ENCODE peak calls at places on chromosomes 11 and 22, in five cellular contexts. M, Z, O, S and B are unnamed samples.

GRCh38 chr11:12675951-12676711 is 1.9 kb downstream of the TEAD1 start:
- DNase-seq in M (no peak), Z (no peak), O (no peak), S (no peak), B (no peak)

GRCh38 chr22:26435327-26436093 is 6.5 kb downstream of the ASPHD2 start:
- DNase-seq in M (no peak), Z (no peak), O (no peak), S (no peak), B (no peak)

GRCh38 chr11:45852018-45852711 is 4.9 kb downstream of the CRY2 start:
- DNase-seq in M (no peak), Z (no peak), O (no peak), S (no peak), B (no peak)

GRCh38 chr11:46285594-46286033 is 8.2 kb downstream of the CREB3L1 start:
- DNase-seq in M (no peak), Z (no peak), O (no peak), S (no peak), B (no peak)

GRCh38 chr11:33690290-33691050 is 10.2 kb downstream of the C11orf91 start:
- DNase-seq in M (peak; percentile 81), Z (no peak), O (no peak), S (no peak), B (peak; percentile 51)

GRCh38 chr11:121351089-121351488 is 58.5 kb downstream of the SC5D start:
- DNase-seq in M (no peak), Z (no peak), O (no peak), S (no peak), B (no peak)

GRCh38 chr22:27990879-27991278 is 71.8 kb upstream of the PITPNB start:
- DNase-seq in M (peak; percentile 32), Z (no peak), O (peak; percentile 83), S (no peak), B (peak; percentile 35)

GRCh38 chr11:1752907-1753425 is 2.6 kb upstream of the IFITM10 start:
- DNase-seq in M (no peak), Z (no peak), O (no peak), S (no peak), B (no peak)

GRCh38 chr11:13207665-13208594 is 69.7 kb upstream of the BMAL1 start:
- DNase-seq in M (no peak), Z (no peak), O (peak; percentile 54), S (no peak), B (no peak)

GRCh38 chr22:48320671-48321515 is 1506.8 kb downstream of the BRD1 start:
- DNase-seq in M (no peak), Z (no peak), O (no peak), S (no peak), B (no peak)

GRCh38 chr11:111230122-111230465 is 15.4 kb upstream of the POU2AF2 start:
- DNase-seq in M (no peak), Z (no peak), O (no peak), S (no peak), B (no peak)

GRCh38 chr11:102807921-102808320 is 10.0 kb upstream of the MMP1 start:
- DNase-seq in M (peak; percentile 75), Z (no peak), O (peak; percentile 79), S (no peak), B (peak; percentile 43)

GRCh38 chr22:27317156-27317555 is 484.4 kb downstream of the MN1 start:
- DNase-seq in M (no peak), Z (no peak), O (no peak), S (no peak), B (no peak)

GRCh38 chr11:22923561-22923960 is 63.3 kb upstream of the CCDC179 start:
- DNase-seq in M (no peak), Z (no peak), O (no peak), S (no peak), B (no peak)

GRCh38 chr11:3183523-3183922 is 18.4 kb upstream of the OSBPL5 start:
- DNase-seq in M (no peak), Z (no peak), O (no peak), S (no peak), B (no peak)

GRCh38 chr22:31800065-31800464 is 46.2 kb downstream of the DEPDC5 start:
- DNase-seq in M (peak; percentile 39), Z (no peak), O (no peak), S (no peak), B (no peak)

GRCh38 chr22:39359659-39360195 is 9.9 kb downstream of the SYNGR1 start:
- DNase-seq in M (no peak), Z (no peak), O (no peak), S (no peak), B (no peak)

GRCh38 chr11:121892131-121892681 is 223.8 kb downstream of the BLID start:
- DNase-seq in M (no peak), Z (no peak), O (no peak), S (no peak), B (no peak)

GRCh38 chr22:27637604-27638003 is 164.0 kb downstream of the MN1 start:
- DNase-seq in M (no peak), Z (no peak), O (no peak), S (no peak), B (no peak)

GRCh38 chr11:114377612-114378267 is 22.6 kb downstream of the C11orf71 start:
- DNase-seq in M (no peak), Z (no peak), O (no peak), S (no peak), B (no peak)

GRCh38 chr22:31659246-31659645 is 2.8 kb downstream of the PISD start:
- DNase-seq in M (no peak), Z (no peak), O (no peak), S (no peak), B (no peak)

GRCh38 chr11:11313426-11313825 is 39.6 kb downstream of the CSNK2A3 start:
- DNase-seq in M (no peak), Z (no peak), O (no peak), S (no peak), B (no peak)

GRCh38 chr11:132523929-132524328 is 1008.4 kb downstream of the OPCML start:
- DNase-seq in M (no peak), Z (no peak), O (no peak), S (no peak), B (no peak)

GRCh38 chr11:27812341-27812740 is 112.1 kb upstream of the BDNF start:
- DNase-seq in M (no peak), Z (no peak), O (no peak), S (no peak), B (no peak)

GRCh38 chr11:104771782-104772181 is 126.5 kb downstream of the CASP12 start:
- DNase-seq in M (no peak), Z (peak; percentile 24), O (no peak), S (no peak), B (no peak)

GRCh38 chr22:24303007-24303406 is 32.4 kb downstream of the SPECC1L start:
- DNase-seq in M (no peak), Z (no peak), O (no peak), S (no peak), B (no peak)

GRCh38 chr11:128714121-128714520 is 20.2 kb downstream of the FLI1 start:
- DNase-seq in M (no peak), Z (no peak), O (no peak), S (no peak), B (no peak)

GRCh38 chr22:41762980-41763779 is 37.3 kb upstream of the CCDC134 start:
- DNase-seq in M (peak; percentile 28), Z (peak; percentile 22), O (peak; percentile 94), S (no peak), B (no peak)

GRCh38 chr11:128830290-128830813 is 36.7 kb downstream of the KCNJ1 start:
- DNase-seq in M (no peak), Z (no peak), O (no peak), S (no peak), B (no peak)

GRCh38 chr11:110907629-110908028 is 195.4 kb upstream of the ARHGAP20 start:
- DNase-seq in M (no peak), Z (peak; percentile 12), O (no peak), S (no peak), B (peak; percentile 47)

GRCh38 chr11:93591247-93591898 is 48.2 kb upstream of the SMCO4 start:
- DNase-seq in M (peak; percentile 19), Z (no peak), O (no peak), S (no peak), B (no peak)

GRCh38 chr11:82999232-82999631 is 72.5 kb downstream of the RAB30 start:
- DNase-seq in M (no peak), Z (no peak), O (no peak), S (no peak), B (no peak)

GRCh38 chr22:44677299-44678244 is 24.4 kb upstream of the PRR5 start:
- DNase-seq in M (no peak), Z (no peak), O (no peak), S (no peak), B (no peak)

GRCh38 chr11:63920126-63920869 is 3.3 kb upstream of the RCOR2 start:
- DNase-seq in M (no peak), Z (no peak), O (peak; percentile 85), S (no peak), B (peak; percentile 87)

GRCh38 chr11:46695345-46696211 is 4.8 kb downstream of the ARHGAP1 start:
- DNase-seq in M (no peak), Z (no peak), O (no peak), S (no peak), B (no peak)

GRCh38 chr11:68841718-68842426 is at the start of gene CPT1A:
- DNase-seq in M (no peak), Z (peak; percentile 78), O (peak; percentile 78), S (no peak), B (peak; percentile 86)
- TF ChIP-seq POLR2AphosphoS5 in M (no peak), Z (no peak), O (no peak), S (no peak), B (peak; percentile 38)

GRCh38 chr11:67997460-67997921 is 6.4 kb downstream of the UNC93B1 start:
- DNase-seq in M (no peak), Z (no peak), O (no peak), S (no peak), B (no peak)

GRCh38 chr11:67996622-67997459 is 7.1 kb downstream of the UNC93B1 start:
- DNase-seq in M (peak; percentile 89), Z (no peak), O (peak; percentile 99), S (no peak), B (peak; percentile 85)

GRCh38 chr11:67999201-67999629 is 4.7 kb downstream of the UNC93B1 start:
- DNase-seq in M (no peak), Z (no peak), O (no peak), S (no peak), B (no peak)

GRCh38 chr11:67999704-68000103 is 4.2 kb downstream of the UNC93B1 start:
- DNase-seq in M (no peak), Z (no peak), O (no peak), S (no peak), B (no peak)

GRCh38 chr11:67998150-67999045 is 5.5 kb downstream of the UNC93B1 start:
- DNase-seq in M (no peak), Z (no peak), O (no peak), S (no peak), B (no peak)
- H3K4me1 ChIP-seq in M (peaks cover 32% of the 10 kb centered on the region), Z (no peaks in the 10 kb centered on the region), O (no peaks in the 10 kb centered on the region), S (peaks cover 15% of the 10 kb centered on the region), B (peaks cover 25% of the 10 kb centered on the region)

GRCh38 chr11:119092880-119093665 is 8.4 kb downstream of the HMBS start:
- DNase-seq in M (no peak), Z (peak; percentile 67), O (no peak), S (no peak), B (peak; percentile 57)
- TF ChIP-seq POLR2AphosphoS5 in M (peak; percentile 50), Z (peak; percentile 28), O (no peak), S (no peak), B (no peak)

DNA sequence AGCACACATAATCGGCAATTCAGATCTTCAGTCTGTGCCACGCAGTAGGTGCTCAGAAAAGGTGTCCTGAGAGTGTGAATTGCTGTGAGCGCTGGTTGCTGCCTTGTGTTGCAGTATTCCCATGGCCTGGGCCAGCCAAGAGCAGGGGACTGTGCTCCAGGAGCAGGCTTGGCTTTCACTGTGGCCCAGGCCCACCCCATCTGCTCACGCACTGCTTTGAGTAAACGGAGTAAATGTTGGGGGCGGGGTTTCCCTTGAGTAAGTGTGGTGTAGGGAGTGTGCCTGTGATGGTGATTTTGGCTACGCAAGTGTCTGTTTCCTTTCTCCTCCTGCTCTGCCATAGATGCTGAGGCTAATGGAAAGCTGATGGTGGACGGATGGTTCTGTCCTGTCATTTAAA is 2.3 kb downstream of the CTTN start:
- DNase-seq in M (no peak), Z (no peak), O (no peak), S (no peak), B (no peak)
- H3K4me1 ChIP-seq in M (peaks cover 39% of the 10 kb centered on the region), Z (no peaks in the 10 kb centered on the region), O (peaks cover 5% of the 10 kb centered on the region), S (peaks cover 45% of the 10 kb centered on the region), B (peaks cover 17% of the 10 kb centered on the region)